ENCODE peak calls at places on chromosomes 4 and X, in nine cellular contexts. U, J, X, R, K, H, L, B and D are unnamed samples.

GRCh38 chr4:113976937-113977855 is 2.3 kb downstream of the ARSJ start:
- DNase-seq in U (no peak), J (no peak), X (no peak), R (no peak), K (no peak), H (no peak), L (no peak), B (no peak), D (no peak)

GRCh38 chr4:176879370-176880116 is 86.8 kb upstream of the VEGFC start:
- DNase-seq in U (no peak), J (no peak), X (no peak), R (no peak), K (no peak), H (peak), L (no peak), B (no peak), D (no peak)

GRCh38 chrX:29233592-29234179 is 646.4 kb downstream of the IL1RAPL1 start:
- DNase-seq in U (no peak), J (no peak), X (no peak), R (no peak), K (no peak), H (no peak), L (no peak), B (no peak), D (no peak)

GRCh38 chr4:11505225-11505971 is 76.7 kb upstream of the HS3ST1 start:
- DNase-seq in U (no peak), J (no peak), X (no peak), R (no peak), K (no peak), H (peak), L (peak), B (no peak), D (peak)

GRCh38 chr4:78032446-78032845 is 24.7 kb upstream of the FRAS1 start:
- DNase-seq in U (peak), J (no peak), X (no peak), R (peak), K (no peak), H (peak), L (no peak), B (no peak), D (no peak)

GRCh38 chrX:153645921-153646481 is 1.0 kb upstream of the DUSP9 start:
- DNase-seq in U (no peak), J (no peak), X (no peak), R (no peak), K (no peak), H (peak), L (no peak), B (no peak), D (no peak)

GRCh38 chr4:18695733-18696527 is 674.4 kb upstream of the LCORL start:
- DNase-seq in U (peak), J (no peak), X (no peak), R (no peak), K (no peak), H (no peak), L (no peak), B (no peak), D (no peak)

GRCh38 chr4:79661196-79661595 is 253.2 kb upstream of the GK2 start:
- DNase-seq in U (no peak), J (no peak), X (no peak), R (no peak), K (no peak), H (no peak), L (no peak), B (no peak), D (no peak)

GRCh38 chrX:124033821-124034220 is 72.3 kb downstream of the STAG2 start:
- DNase-seq in U (no peak), J (no peak), X (no peak), R (no peak), K (no peak), H (peak), L (no peak), B (no peak), D (no peak)

GRCh38 chrX:19342331-19342906 is 1.3 kb upstream of the PDHA1 start:
- DNase-seq in U (no peak), J (no peak), X (no peak), R (peak), K (no peak), H (no peak), L (no peak), B (no peak), D (no peak)

GRCh38 chr4:127069675-127070074 is 563.1 kb upstream of the INTU start:
- DNase-seq in U (no peak), J (no peak), X (no peak), R (no peak), K (no peak), H (no peak), L (no peak), B (no peak), D (no peak)

GRCh38 chr4:13903851-13904340 is 276.4 kb upstream of the BOD1L1 start:
- DNase-seq in U (no peak), J (no peak), X (no peak), R (no peak), K (no peak), H (no peak), L (no peak), B (no peak), D (no peak)

GRCh38 chr4:186204103-186204559 is 12.8 kb downstream of the CYP4V2 start:
- DNase-seq in U (no peak), J (no peak), X (peak), R (no peak), K (peak), H (no peak), L (no peak), B (peak), D (peak)

GRCh38 chr4:93830090-93830818 is 1.7 kb downstream of the ATOH1 start:
- DNase-seq in U (no peak), J (no peak), X (no peak), R (no peak), K (no peak), H (no peak), L (no peak), B (no peak), D (no peak)

GRCh38 chr4:52873191-52873590 is 11.1 kb downstream of the RASL11B start:
- DNase-seq in U (no peak), J (no peak), X (no peak), R (no peak), K (no peak), H (no peak), L (no peak), B (no peak), D (peak)

GRCh38 chrX:17377047-17377692 is 2.2 kb downstream of the NHS start:
- DNase-seq in U (no peak), J (peak), X (no peak), R (peak), K (no peak), H (peak), L (no peak), B (no peak), D (peak)

GRCh38 chr4:13988347-13989265 is 361.1 kb upstream of the BOD1L1 start:
- DNase-seq in U (no peak), J (no peak), X (no peak), R (no peak), K (no peak), H (peak), L (no peak), B (no peak), D (no peak)

GRCh38 chrX:124388562-124388961 is 42.2 kb downstream of the SH2D1A start:
- DNase-seq in U (peak), J (peak), X (peak), R (peak), K (peak), H (peak), L (peak), B (peak), D (peak)

GRCh38 chrX:113421432-113421831 is 580.8 kb upstream of the AMOT start:
- DNase-seq in U (no peak), J (no peak), X (no peak), R (no peak), K (no peak), H (peak), L (no peak), B (no peak), D (no peak)

GRCh38 chr4:77699731-77700210 is 94.2 kb downstream of the CXCL13 start:
- DNase-seq in U (peak), J (no peak), X (no peak), R (peak), K (no peak), H (peak), L (no peak), B (no peak), D (no peak)

GRCh38 chr4:47221721-47222120 is 190.4 kb downstream of the GABRB1 start:
- DNase-seq in U (no peak), J (no peak), X (no peak), R (no peak), K (no peak), H (no peak), L (no peak), B (no peak), D (no peak)

GRCh38 chrX:110142096-110142495 is 139.2 kb downstream of the TMEM164 start:
- DNase-seq in U (no peak), J (no peak), X (no peak), R (no peak), K (no peak), H (peak), L (no peak), B (peak), D (no peak)